ENCODE peak calls at places on chromosomes 6 and 20, in four cellular contexts. V is tibial artery, F is dorsolateral prefrontal cortex, T is mesothelial cell of epicardium. A is an unnamed sample.

GRCh38 chr20:39269031-39269461 is 306.9 kb downstream of the DHX35 start:
- DNase-seq in V (peak; percentile 42), F (peak; percentile 45), T (peak; percentile 82), A (peak; percentile 25)

GRCh38 chr20:23063573-23063972 is 14.1 kb upstream of the THBD start:
- DNase-seq in V (no peak), F (no peak), T (no peak), A (no peak)

GRCh38 chr6:16243055-16243454 is 4.7 kb downstream of the GMPR start:
- DNase-seq in V (peak; percentile 40), F (peak; percentile 44), T (no peak), A (no peak)

GRCh38 chr20:62740286-62741141 is 31.9 kb downstream of the NTSR1 start:
- DNase-seq in V (no peak), F (peak; percentile 29), T (no peak), A (no peak)

GRCh38 chr6:30782425-30783014 is 38.2 kb upstream of the IER3 start:
- DNase-seq in V (no peak), F (no peak), T (no peak), A (no peak)

GRCh38 chr6:170402318-170403040 is 95.9 kb downstream of the FAM120B start:
- DNase-seq in V (no peak), F (no peak), T (no peak), A (no peak)

GRCh38 chr6:133715270-133715669 is 173.6 kb upstream of the TCF21 start:
- DNase-seq in V (no peak), F (no peak), T (no peak), A (no peak)

GRCh38 chr6:156918647-156919046 is 141.5 kb downstream of the ARID1B start:
- DNase-seq in V (no peak), F (no peak), T (no peak), A (no peak)

GRCh38 chr6:37373822-37374514 is 20.2 kb downstream of the RNF8 start:
- DNase-seq in V (no peak), F (no peak), T (no peak), A (no peak)

GRCh38 chr6:34558172-34558714 is 2.1 kb upstream of the SPDEF start:
- DNase-seq in V (no peak), F (no peak), T (no peak), A (no peak)

GRCh38 chr20:10671221-10671849 is 2.5 kb downstream of the JAG1 start:
- DNase-seq in V (peak; percentile 94), F (peak; percentile 72), T (peak; percentile 64), A (no peak)

GRCh38 chr20:1805161-1805581 is 90.0 kb upstream of the SIRPA start:
- DNase-seq in V (no peak), F (no peak), T (no peak), A (no peak)

GRCh38 chr6:48891308-48891707 is 571.7 kb downstream of the MMUT start:
- DNase-seq in V (no peak), F (no peak), T (no peak), A (no peak)

GRCh38 chr6:79548310-79548709 is 11.1 kb upstream of the LCA5 start:
- DNase-seq in V (no peak), F (no peak), T (no peak), A (no peak)

GRCh38 chr20:6692566-6693168 is 74.8 kb upstream of the BMP2 start:
- DNase-seq in V (no peak), F (peak; percentile 34), T (no peak), A (no peak)

GRCh38 chr6:130381459-130382380 is 15.9 kb downstream of the TMEM200A start:
- DNase-seq in V (no peak), F (no peak), T (no peak), A (no peak)

GRCh38 chr6:18412073-18412472 is 24.9 kb downstream of the RNF144B start:
- DNase-seq in V (no peak), F (no peak), T (no peak), A (no peak)

GRCh38 chr20:15842872-15843271 is 730.4 kb downstream of the KIF16B start:
- DNase-seq in V (no peak), F (no peak), T (no peak), A (no peak)

GRCh38 chr6:15509335-15509933 is 153.4 kb downstream of the DTNBP1 start:
- DNase-seq in V (no peak), F (peak; percentile 17), T (no peak), A (no peak)

GRCh38 chr6:25788305-25788922 is 33.9 kb downstream of the SLC17A4 start:
- DNase-seq in V (peak; percentile 24), F (no peak), T (no peak), A (no peak)

GRCh38 chr6:158684311-158684710 is 34.5 kb downstream of the SYTL3 start:
- DNase-seq in V (no peak), F (no peak), T (no peak), A (no peak)

GRCh38 chr20:25220021-25220730 is 24.7 kb downstream of the ENTPD6 start:
- DNase-seq in V (peak; percentile 15), F (no peak), T (no peak), A (no peak)
- TF ChIP-seq CTCF in V (no peak), F (no peak), T (no peak), A (peak; percentile 28)

GRCh38 chr20:42945595-42945994 is 244.1 kb downstream of the PTPRT start:
- DNase-seq in V (no peak), F (no peak), T (no peak), A (no peak)

GRCh38 chr20:42955713-42956112 is 234.0 kb downstream of the PTPRT start:
- DNase-seq in V (no peak), F (no peak), T (no peak), A (no peak)

GRCh38 chr20:42945194-42945593 is 244.5 kb downstream of the PTPRT start:
- DNase-seq in V (no peak), F (no peak), T (no peak), A (peak; percentile 53)

GRCh38 chr20:42949865-42950264 is 239.8 kb downstream of the PTPRT start:
- DNase-seq in V (no peak), F (no peak), T (no peak), A (no peak)
- TF ChIP-seq CTCF in V (no peak), F (no peak), T (no peak), A (no peak)

GRCh38 chr6:11912420-11912819 is 99.7 kb upstream of the HIVEP1 start:
- DNase-seq in V (no peak), F (no peak), T (no peak), A (no peak)
- TF ChIP-seq CTCF in V (no peak), F (no peak), T (no peak), A (no peak)

DNA sequence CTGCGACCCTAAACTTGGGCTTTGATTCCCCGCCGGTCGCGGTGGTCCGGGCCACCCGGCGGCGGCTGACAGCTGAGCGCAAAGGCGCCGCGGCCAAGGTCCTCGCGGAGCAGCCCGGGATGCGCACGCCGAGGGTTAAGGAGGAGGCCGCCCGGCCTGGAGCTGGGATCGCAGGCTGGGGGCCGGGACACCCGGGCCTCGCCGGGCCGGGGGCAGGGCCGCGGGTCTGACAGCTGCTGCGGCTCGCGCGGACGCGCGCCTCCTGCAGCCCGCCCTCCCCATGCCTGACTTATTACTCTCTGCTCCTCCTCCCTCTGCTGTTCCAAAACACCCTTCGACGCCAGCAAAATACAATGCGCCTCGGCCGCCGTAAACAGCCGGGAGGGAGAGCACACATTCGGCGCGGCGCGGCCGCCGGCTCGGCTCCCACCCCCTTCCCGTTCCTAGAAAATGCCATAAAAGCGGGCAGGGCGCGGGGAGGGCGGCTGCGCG is 743 bp downstream of the BACH2 start:
- DNase-seq in V (peak; percentile 68), F (peak; percentile 76), T (peak; percentile 73), A (no peak)
- TF ChIP-seq CTCF in V (no peak), F (peak; percentile 8), T (no peak), A (peak; percentile 0)

DNA sequence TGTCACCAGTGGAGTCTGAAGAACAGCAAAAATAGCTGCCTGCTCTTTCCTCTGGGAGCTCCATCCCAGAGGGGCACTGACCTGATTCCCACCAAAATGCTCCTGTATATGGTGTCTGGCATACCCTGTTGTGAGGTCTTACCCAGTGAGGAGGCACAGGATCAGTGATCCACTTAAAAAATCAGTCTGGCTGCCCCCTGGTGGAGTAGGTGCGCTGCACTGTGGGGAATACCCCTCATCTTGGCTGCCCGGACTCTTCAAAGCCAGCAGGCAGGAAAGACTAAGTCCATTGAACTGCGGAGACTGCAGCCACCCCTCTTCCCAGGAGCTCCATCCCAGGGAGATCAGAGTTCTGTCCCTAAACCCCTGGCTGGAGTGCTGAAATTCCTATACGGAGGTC is 230.9 kb upstream of the HTR1E start:
- DNase-seq in V (no peak), F (no peak), T (no peak), A (no peak)
- TF ChIP-seq CTCF in V (no peak), F (no peak), T (no peak), A (no peak)

GRCh38 chr6:125954735-125955410 is 1.7 kb upstream of the HINT3 start:
- DNase-seq in V (no peak), F (no peak), T (no peak), A (no peak)

GRCh38 chr6:125951323-125951722 is 5.2 kb upstream of the HINT3 start:
- DNase-seq in V (no peak), F (no peak), T (no peak), A (no peak)

GRCh38 chr6:125953502-125953875 is 3.1 kb upstream of the HINT3 start:
- DNase-seq in V (no peak), F (no peak), T (no peak), A (no peak)

GRCh38 chr6:125950293-125950692 is 6.3 kb upstream of the HINT3 start:
- DNase-seq in V (no peak), F (no peak), T (no peak), A (no peak)

DNA sequence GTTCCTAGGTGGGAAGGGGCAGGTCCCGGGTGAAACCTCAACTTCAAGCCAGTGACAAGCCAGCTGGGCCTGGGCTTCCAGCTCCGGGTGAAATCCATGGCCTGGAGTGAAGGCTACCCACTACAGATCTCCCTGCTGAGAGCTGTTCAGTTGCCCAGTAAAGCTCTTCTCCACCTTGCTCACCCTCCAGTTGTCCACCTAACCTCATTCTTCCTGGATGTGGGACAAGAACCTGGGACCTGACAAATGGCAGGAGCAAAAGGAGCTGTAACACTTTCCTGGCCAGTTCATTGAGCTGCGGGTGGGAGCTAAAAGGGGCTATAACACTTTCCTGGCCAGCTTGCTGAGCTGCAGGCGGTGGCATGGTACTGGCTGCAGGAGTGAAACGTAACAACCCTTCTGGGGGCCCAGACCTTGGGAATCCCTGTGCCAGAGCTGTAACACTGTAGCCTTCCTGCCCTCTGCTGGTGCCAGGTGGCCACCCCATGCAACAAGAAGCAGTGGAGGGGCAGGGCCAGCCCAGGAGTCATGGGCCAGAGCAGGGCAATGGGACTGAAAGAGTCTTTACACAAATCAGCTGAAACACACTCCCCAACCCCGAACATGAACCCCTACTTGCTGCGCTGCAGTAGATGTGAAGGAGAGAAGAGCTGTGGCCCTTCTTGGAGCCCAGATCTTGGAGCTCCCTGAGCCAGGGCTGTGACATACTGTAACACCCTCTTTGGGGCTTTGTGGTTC is 3.6 kb upstream of the HINT3 start:
- DNase-seq in V (no peak), F (no peak), T (no peak), A (no peak)
- TF ChIP-seq CTCF in V (no peak), F (no peak), T (no peak), A (peak; percentile 7)